ENCODE peak calls at places on chromosomes 5 and 9, in nine cellular contexts. One of them, this sample, is unnamed.

GRCh38 chr9:21674894-21675293 is 127.5 kb upstream of the MTAP start:
- DNase-seq in cardiac fibroblast: peak
- DNase-seq in PC-9: no peak
- DNase-seq in heart right ventricle: no peak
- DNase-seq in epithelial cell of proximal tubule: no peak
- DNase-seq in effector memory CD4-positive, alpha-beta T cell: no peak
- DNase-seq in small intestine: peak
- DNase-seq in CD8-positive, alpha-beta memory T cell: no peak
- DNase-seq in esophagus squamous epithelium: no peak
- DNase-seq in this sample: no peak

GRCh38 chr9:130940693-130941576 is 1.9 kb upstream of the FIBCD1 start:
- DNase-seq in PC-9: peak
- DNase-seq in esophagus squamous epithelium: no peak
- DNase-seq in CD8-positive, alpha-beta memory T cell: peak
- DNase-seq in cardiac fibroblast: peak
- DNase-seq in small intestine: peak
- DNase-seq in epithelial cell of proximal tubule: no peak
- DNase-seq in effector memory CD4-positive, alpha-beta T cell: peak
- DNase-seq in heart right ventricle: peak
- DNase-seq in this sample: no peak

GRCh38 chr9:21854119-21854518 is 51.7 kb downstream of the MTAP start:
- DNase-seq in cardiac fibroblast: no peak
- DNase-seq in epithelial cell of proximal tubule: no peak
- DNase-seq in PC-9: no peak
- DNase-seq in small intestine: peak
- DNase-seq in heart right ventricle: no peak
- DNase-seq in esophagus squamous epithelium: no peak
- DNase-seq in effector memory CD4-positive, alpha-beta T cell: no peak
- DNase-seq in CD8-positive, alpha-beta memory T cell: no peak
- DNase-seq in this sample: no peak

GRCh38 chr5:178730940-178731265 is 444 bp upstream of the ZNF354A start:
- DNase-seq in cardiac fibroblast: no peak
- DNase-seq in epithelial cell of proximal tubule: no peak
- DNase-seq in effector memory CD4-positive, alpha-beta T cell: no peak
- DNase-seq in heart right ventricle: no peak
- DNase-seq in esophagus squamous epithelium: no peak
- DNase-seq in small intestine: no peak
- DNase-seq in PC-9: no peak
- DNase-seq in CD8-positive, alpha-beta memory T cell: no peak
- DNase-seq in this sample: no peak

GRCh38 chr5:151647320-151647861 is 39.3 kb downstream of the SPARC start:
- DNase-seq in CD8-positive, alpha-beta memory T cell: no peak
- DNase-seq in effector memory CD4-positive, alpha-beta T cell: no peak
- DNase-seq in esophagus squamous epithelium: no peak
- DNase-seq in PC-9: peak
- DNase-seq in small intestine: no peak
- DNase-seq in epithelial cell of proximal tubule: no peak
- DNase-seq in cardiac fibroblast: no peak
- DNase-seq in heart right ventricle: no peak
- DNase-seq in this sample: no peak

GRCh38 chr9:81550207-81550583 is 139.2 kb downstream of the TLE1 start:
- DNase-seq in PC-9: no peak
- DNase-seq in CD8-positive, alpha-beta memory T cell: no peak
- DNase-seq in small intestine: no peak
- DNase-seq in effector memory CD4-positive, alpha-beta T cell: no peak
- DNase-seq in cardiac fibroblast: no peak
- DNase-seq in esophagus squamous epithelium: no peak
- DNase-seq in epithelial cell of proximal tubule: no peak
- DNase-seq in heart right ventricle: no peak
- DNase-seq in this sample: no peak

GRCh38 chr5:139016186-139016585 is 141.1 kb upstream of the LRRTM2 start:
- DNase-seq in effector memory CD4-positive, alpha-beta T cell: no peak
- DNase-seq in small intestine: no peak
- DNase-seq in esophagus squamous epithelium: no peak
- DNase-seq in CD8-positive, alpha-beta memory T cell: no peak
- DNase-seq in epithelial cell of proximal tubule: no peak
- DNase-seq in PC-9: no peak
- DNase-seq in heart right ventricle: no peak
- DNase-seq in cardiac fibroblast: no peak
- DNase-seq in this sample: no peak

GRCh38 chr5:118605761-118606160 is 382.6 kb downstream of the DTWD2 start:
- DNase-seq in heart right ventricle: no peak
- DNase-seq in PC-9: no peak
- DNase-seq in esophagus squamous epithelium: no peak
- DNase-seq in effector memory CD4-positive, alpha-beta T cell: no peak
- DNase-seq in small intestine: no peak
- DNase-seq in epithelial cell of proximal tubule: no peak
- DNase-seq in CD8-positive, alpha-beta memory T cell: no peak
- DNase-seq in cardiac fibroblast: no peak
- DNase-seq in this sample: no peak

GRCh38 chr9:137580209-137580957 is 1.7 kb upstream of the DPH7 start:
- DNase-seq in epithelial cell of proximal tubule: no peak
- DNase-seq in small intestine: no peak
- DNase-seq in CD8-positive, alpha-beta memory T cell: no peak
- DNase-seq in cardiac fibroblast: no peak
- DNase-seq in PC-9: no peak
- DNase-seq in effector memory CD4-positive, alpha-beta T cell: no peak
- DNase-seq in esophagus squamous epithelium: no peak
- DNase-seq in heart right ventricle: no peak
- DNase-seq in this sample: no peak

GRCh38 chr5:179427032-179427675 is 81.9 kb upstream of the ADAMTS2 start:
- DNase-seq in PC-9: no peak
- DNase-seq in cardiac fibroblast: no peak
- DNase-seq in effector memory CD4-positive, alpha-beta T cell: no peak
- DNase-seq in CD8-positive, alpha-beta memory T cell: no peak
- DNase-seq in epithelial cell of proximal tubule: no peak
- DNase-seq in small intestine: no peak
- DNase-seq in esophagus squamous epithelium: no peak
- DNase-seq in heart right ventricle: no peak
- DNase-seq in this sample: no peak

GRCh38 chr9:16368425-16369087 is 501.9 kb downstream of the BNC2 start:
- DNase-seq in esophagus squamous epithelium: no peak
- DNase-seq in CD8-positive, alpha-beta memory T cell: no peak
- DNase-seq in effector memory CD4-positive, alpha-beta T cell: no peak
- DNase-seq in PC-9: no peak
- DNase-seq in small intestine: no peak
- DNase-seq in cardiac fibroblast: peak
- DNase-seq in epithelial cell of proximal tubule: no peak
- DNase-seq in heart right ventricle: no peak
- DNase-seq in this sample: no peak

GRCh38 chr5:68409259-68409658 is 193.7 kb downstream of the PIK3R1 start:
- DNase-seq in epithelial cell of proximal tubule: peak
- DNase-seq in small intestine: no peak
- DNase-seq in CD8-positive, alpha-beta memory T cell: no peak
- DNase-seq in heart right ventricle: no peak
- DNase-seq in PC-9: no peak
- DNase-seq in effector memory CD4-positive, alpha-beta T cell: no peak
- DNase-seq in esophagus squamous epithelium: no peak
- DNase-seq in cardiac fibroblast: peak
- DNase-seq in this sample: no peak

GRCh38 chr9:91837982-91838731 is 111.9 kb downstream of the ROR2 start:
- DNase-seq in heart right ventricle: peak
- DNase-seq in cardiac fibroblast: no peak
- DNase-seq in CD8-positive, alpha-beta memory T cell: no peak
- DNase-seq in small intestine: peak
- DNase-seq in effector memory CD4-positive, alpha-beta T cell: no peak
- DNase-seq in PC-9: peak
- DNase-seq in esophagus squamous epithelium: no peak
- DNase-seq in epithelial cell of proximal tubule: no peak
- DNase-seq in this sample: no peak

GRCh38 chr5:127343866-127344265 is 53.3 kb downstream of the MEGF10 start:
- DNase-seq in heart right ventricle: no peak
- DNase-seq in CD8-positive, alpha-beta memory T cell: no peak
- DNase-seq in esophagus squamous epithelium: no peak
- DNase-seq in effector memory CD4-positive, alpha-beta T cell: no peak
- DNase-seq in cardiac fibroblast: no peak
- DNase-seq in small intestine: no peak
- DNase-seq in PC-9: no peak
- DNase-seq in epithelial cell of proximal tubule: no peak
- DNase-seq in this sample: no peak

GRCh38 chr9:86282979-86283535 is 719 bp upstream of the ISCA1 start:
- DNase-seq in small intestine: no peak
- DNase-seq in heart right ventricle: no peak
- DNase-seq in PC-9: no peak
- DNase-seq in epithelial cell of proximal tubule: peak
- DNase-seq in cardiac fibroblast: peak
- DNase-seq in esophagus squamous epithelium: no peak
- DNase-seq in effector memory CD4-positive, alpha-beta T cell: no peak
- DNase-seq in CD8-positive, alpha-beta memory T cell: no peak
- DNase-seq in this sample: peak

GRCh38 chr9:21251162-21251561 is 11.4 kb upstream of the IFNA14 start:
- DNase-seq in CD8-positive, alpha-beta memory T cell: no peak
- DNase-seq in epithelial cell of proximal tubule: no peak
- DNase-seq in PC-9: no peak
- DNase-seq in cardiac fibroblast: no peak
- DNase-seq in esophagus squamous epithelium: no peak
- DNase-seq in heart right ventricle: no peak
- DNase-seq in small intestine: no peak
- DNase-seq in effector memory CD4-positive, alpha-beta T cell: no peak
- DNase-seq in this sample: no peak

GRCh38 chr5:1881731-1882336 is 891 bp downstream of the IRX4 start:
- DNase-seq in epithelial cell of proximal tubule: no peak
- DNase-seq in PC-9: no peak
- DNase-seq in cardiac fibroblast: no peak
- DNase-seq in heart right ventricle: no peak
- DNase-seq in small intestine: no peak
- DNase-seq in CD8-positive, alpha-beta memory T cell: no peak
- DNase-seq in esophagus squamous epithelium: no peak
- DNase-seq in effector memory CD4-positive, alpha-beta T cell: no peak
- DNase-seq in this sample: no peak

GRCh38 chr5:143755969-143756368 is 56.0 kb upstream of the HMHB1 start:
- DNase-seq in heart right ventricle: no peak
- DNase-seq in CD8-positive, alpha-beta memory T cell: no peak
- DNase-seq in esophagus squamous epithelium: no peak
- DNase-seq in effector memory CD4-positive, alpha-beta T cell: no peak
- DNase-seq in cardiac fibroblast: no peak
- DNase-seq in small intestine: no peak
- DNase-seq in PC-9: no peak
- DNase-seq in epithelial cell of proximal tubule: no peak
- DNase-seq in this sample: no peak

GRCh38 chr9:82524407-82524806 is 535.8 kb downstream of the SPATA31D1 start:
- DNase-seq in PC-9: no peak
- DNase-seq in esophagus squamous epithelium: no peak
- DNase-seq in small intestine: no peak
- DNase-seq in effector memory CD4-positive, alpha-beta T cell: no peak
- DNase-seq in epithelial cell of proximal tubule: no peak
- DNase-seq in cardiac fibroblast: no peak
- DNase-seq in heart right ventricle: no peak
- DNase-seq in CD8-positive, alpha-beta memory T cell: no peak
- DNase-seq in this sample: no peak

GRCh38 chr9:112173489-112174222 is 1.4 kb downstream of the SUSD1 start:
- DNase-seq in epithelial cell of proximal tubule: no peak
- DNase-seq in effector memory CD4-positive, alpha-beta T cell: no peak
- DNase-seq in CD8-positive, alpha-beta memory T cell: no peak
- DNase-seq in small intestine: peak
- DNase-seq in esophagus squamous epithelium: no peak
- DNase-seq in PC-9: no peak
- DNase-seq in heart right ventricle: no peak
- DNase-seq in cardiac fibroblast: no peak
- DNase-seq in this sample: no peak
- H3K4me3 ChIP-seq in epithelial cell of proximal tubule: peak
- H3K4me3 ChIP-seq in effector memory CD4-positive, alpha-beta T cell: peak
- H3K4me3 ChIP-seq in CD8-positive, alpha-beta memory T cell: peak
- H3K4me3 ChIP-seq in small intestine: no peak
- H3K4me3 ChIP-seq in esophagus squamous epithelium: no peak
- H3K4me3 ChIP-seq in PC-9: peak
- H3K4me3 ChIP-seq in heart right ventricle: no peak
- H3K4me3 ChIP-seq in cardiac fibroblast: no peak
- H3K4me3 ChIP-seq in this sample: no peak

DNA sequence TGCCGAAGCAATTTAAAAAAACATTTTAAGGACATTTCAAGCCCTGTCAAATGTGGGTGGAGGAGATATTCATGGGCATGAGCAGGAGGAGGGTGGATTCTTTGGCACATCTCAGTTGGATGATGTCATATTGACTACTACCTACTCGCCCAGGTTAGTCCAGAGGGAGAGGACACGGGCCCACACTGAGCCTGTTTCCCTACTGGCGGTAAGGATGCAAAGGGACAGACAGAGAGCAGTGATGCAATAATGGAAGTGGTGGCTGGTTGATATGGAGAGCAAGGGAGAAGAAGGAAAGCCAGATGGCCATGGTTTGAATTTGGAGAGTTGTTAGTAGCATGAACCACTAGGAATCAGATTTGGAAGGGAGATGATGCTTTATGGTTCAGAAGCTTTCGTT is 34.1 kb upstream of the PDE8B start:
- DNase-seq in effector memory CD4-positive, alpha-beta T cell: no peak
- DNase-seq in esophagus squamous epithelium: no peak
- DNase-seq in CD8-positive, alpha-beta memory T cell: no peak
- DNase-seq in cardiac fibroblast: no peak
- DNase-seq in heart right ventricle: no peak
- DNase-seq in PC-9: no peak
- DNase-seq in small intestine: no peak
- DNase-seq in epithelial cell of proximal tubule: no peak
- DNase-seq in this sample: no peak
- H3K4me3 ChIP-seq in effector memory CD4-positive, alpha-beta T cell: no peak
- H3K4me3 ChIP-seq in esophagus squamous epithelium: no peak
- H3K4me3 ChIP-seq in CD8-positive, alpha-beta memory T cell: no peak
- H3K4me3 ChIP-seq in cardiac fibroblast: no peak
- H3K4me3 ChIP-seq in heart right ventricle: no peak
- H3K4me3 ChIP-seq in PC-9: no peak
- H3K4me3 ChIP-seq in small intestine: no peak
- H3K4me3 ChIP-seq in epithelial cell of proximal tubule: no peak
- H3K4me3 ChIP-seq in this sample: no peak

DNA sequence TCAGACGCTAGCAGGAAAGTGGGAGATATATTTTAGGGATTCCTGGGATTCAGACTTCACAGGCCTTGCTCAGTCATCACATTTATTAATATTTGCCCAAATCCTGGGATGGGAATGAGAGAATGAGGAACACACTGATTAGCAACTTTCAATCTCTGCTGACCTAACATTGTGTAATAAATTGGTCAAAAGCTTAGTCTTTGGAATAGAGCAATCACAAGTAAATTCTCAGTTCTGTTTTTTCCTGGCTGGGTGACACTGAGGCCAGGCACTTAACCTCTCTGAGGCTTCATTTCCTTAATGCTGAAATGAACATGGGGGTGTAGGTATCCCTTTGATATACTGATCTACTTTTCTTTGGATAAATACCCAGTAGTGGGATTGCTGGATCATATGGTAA is 37.1 kb upstream of the NIPBL start:
- DNase-seq in cardiac fibroblast: no peak
- DNase-seq in PC-9: no peak
- DNase-seq in CD8-positive, alpha-beta memory T cell: no peak
- DNase-seq in esophagus squamous epithelium: no peak
- DNase-seq in heart right ventricle: no peak
- DNase-seq in epithelial cell of proximal tubule: no peak
- DNase-seq in effector memory CD4-positive, alpha-beta T cell: no peak
- DNase-seq in small intestine: no peak
- DNase-seq in this sample: no peak
- H3K4me3 ChIP-seq in cardiac fibroblast: no peak
- H3K4me3 ChIP-seq in PC-9: no peak
- H3K4me3 ChIP-seq in CD8-positive, alpha-beta memory T cell: no peak
- H3K4me3 ChIP-seq in esophagus squamous epithelium: no peak
- H3K4me3 ChIP-seq in heart right ventricle: no peak
- H3K4me3 ChIP-seq in epithelial cell of proximal tubule: no peak
- H3K4me3 ChIP-seq in effector memory CD4-positive, alpha-beta T cell: no peak
- H3K4me3 ChIP-seq in small intestine: no peak
- H3K4me3 ChIP-seq in this sample: no peak

DNA sequence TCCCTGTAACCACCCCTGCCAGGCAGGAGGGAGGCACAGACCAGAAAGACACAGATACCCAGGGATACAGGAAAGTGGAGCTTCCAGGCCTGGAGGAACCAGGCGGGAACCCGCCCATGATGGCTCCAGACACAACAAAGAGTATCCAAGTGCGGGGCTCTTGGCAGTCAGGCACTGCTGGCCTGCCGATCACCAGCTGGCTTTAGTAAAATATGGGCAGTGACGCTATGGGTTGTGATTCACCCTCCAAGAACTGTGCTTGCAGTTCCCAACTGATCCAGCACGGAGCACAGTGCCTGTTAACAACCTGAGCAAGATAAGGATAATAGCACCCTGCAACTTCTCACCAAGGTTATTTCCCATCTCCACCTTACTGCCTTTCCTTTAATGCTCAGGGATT is 463.3 kb downstream of the IRX1 start:
- DNase-seq in epithelial cell of proximal tubule: no peak
- DNase-seq in PC-9: no peak
- DNase-seq in esophagus squamous epithelium: no peak
- DNase-seq in CD8-positive, alpha-beta memory T cell: no peak
- DNase-seq in heart right ventricle: no peak
- DNase-seq in effector memory CD4-positive, alpha-beta T cell: no peak
- DNase-seq in small intestine: peak
- DNase-seq in cardiac fibroblast: peak
- DNase-seq in this sample: no peak
- H3K4me3 ChIP-seq in epithelial cell of proximal tubule: no peak
- H3K4me3 ChIP-seq in PC-9: no peak
- H3K4me3 ChIP-seq in esophagus squamous epithelium: no peak
- H3K4me3 ChIP-seq in CD8-positive, alpha-beta memory T cell: no peak
- H3K4me3 ChIP-seq in heart right ventricle: no peak
- H3K4me3 ChIP-seq in effector memory CD4-positive, alpha-beta T cell: no peak
- H3K4me3 ChIP-seq in small intestine: no peak
- H3K4me3 ChIP-seq in cardiac fibroblast: no peak
- H3K4me3 ChIP-seq in this sample: no peak

This sample was measured in skeletal muscle cell.